ENCODE peak calls at places on chromosomes 2 and 18, in four cellular contexts. M, H, W and Q are unnamed samples.

GRCh38 chr18:51257150-51257549 is 59.7 kb upstream of the MEX3C start:
- DNase-seq in M (no peak), H (no peak), W (no peak), Q (no peak)

GRCh38 chr2:57434952-57435351 is 611.7 kb upstream of the VRK2 start:
- DNase-seq in M (no peak), H (no peak), W (no peak), Q (no peak)

GRCh38 chr2:55947759-55948158 is 24.2 kb upstream of the EFEMP1 start:
- DNase-seq in M (no peak), H (no peak), W (no peak), Q (no peak)

GRCh38 chr18:10391506-10391905 is 62.9 kb upstream of the APCDD1 start:
- DNase-seq in M (no peak), H (no peak), W (no peak), Q (no peak)

GRCh38 chr18:48290162-48290926 is 118.8 kb downstream of the ZBTB7C start:
- DNase-seq in M (no peak), H (no peak), W (no peak), Q (no peak)

GRCh38 chr2:233838251-233838650 is 16.1 kb downstream of the HJURP start:
- DNase-seq in M (no peak), H (no peak), W (no peak), Q (no peak)

GRCh38 chr18:31230495-31230894 is 67.8 kb upstream of the DSC1 start:
- DNase-seq in M (no peak), H (no peak), W (no peak), Q (no peak)

GRCh38 chr2:213251618-213252017 is 32.6 kb upstream of the SPAG16 start:
- DNase-seq in M (peak), H (peak), W (no peak), Q (no peak)

GRCh38 chr2:37676274-37676673 is 4.8 kb upstream of the CDC42EP3 start:
- DNase-seq in M (no peak), H (no peak), W (no peak), Q (no peak)

GRCh38 chr2:240778426-240778825 is 41.6 kb downstream of the KIF1A start:
- DNase-seq in M (no peak), H (no peak), W (no peak), Q (no peak)

GRCh38 chr2:236302555-236302954 is 38.3 kb upstream of the ASB18 start:
- DNase-seq in M (no peak), H (no peak), W (no peak), Q (no peak)

GRCh38 chr2:231711677-231712461 is 3.5 kb downstream of the PTMA start:
- DNase-seq in M (peak), H (no peak), W (peak), Q (peak)

GRCh38 chr2:189506514-189506976 is 65.3 kb downstream of the WDR75 start:
- DNase-seq in M (no peak), H (no peak), W (no peak), Q (no peak)

GRCh38 chr2:74430502-74430901 is 9.0 kb downstream of the WDR54 start:
- DNase-seq in M (no peak), H (no peak), W (no peak), Q (no peak)

GRCh38 chr2:214577769-214578168 is 166.9 kb downstream of the VWC2L start:
- DNase-seq in M (no peak), H (no peak), W (no peak), Q (no peak)

GRCh38 chr2:147352294-147352693 is 492.5 kb upstream of the ACVR2A start:
- DNase-seq in M (no peak), H (no peak), W (no peak), Q (no peak)

GRCh38 chr2:158999458-158999857 is 31.0 kb downstream of the TANC1 start:
- DNase-seq in M (no peak), H (no peak), W (no peak), Q (no peak)

GRCh38 chr2:110983130-110983529 is 137.6 kb upstream of the BCL2L11 start:
- DNase-seq in M (no peak), H (peak), W (no peak), Q (no peak)

GRCh38 chr2:1795842-1796580 is 51.7 kb upstream of the PXDN start:
- DNase-seq in M (no peak), H (no peak), W (no peak), Q (no peak)

GRCh38 chr2:174603280-174603679 is 5.7 kb upstream of the WIPF1 start:
- DNase-seq in M (peak), H (peak), W (no peak), Q (peak)

GRCh38 chr18:1015777-1016176 is 111.1 kb downstream of the ADCYAP1 start:
- DNase-seq in M (no peak), H (no peak), W (no peak), Q (no peak)

GRCh38 chr2:226031078-226031937 is 631.8 kb downstream of the NYAP2 start:
- DNase-seq in M (no peak), H (no peak), W (no peak), Q (no peak)

GRCh38 chr2:20665261-20666113 is 1.5 kb upstream of the GDF7 start:
- DNase-seq in M (no peak), H (no peak), W (no peak), Q (no peak)

GRCh38 chr2:74223941-74224770 is 25.7 kb downstream of the MTHFD2 start:
- DNase-seq in M (no peak), H (peak), W (no peak), Q (no peak)

GRCh38 chr2:46829240-46829970 is 86.2 kb downstream of the MCFD2 start:
- DNase-seq in M (no peak), H (no peak), W (no peak), Q (no peak)

GRCh38 chr18:76657911-76658475 is 163.0 kb upstream of the ZNF516 start:
- DNase-seq in M (no peak), H (no peak), W (no peak), Q (no peak)

GRCh38 chr2:60962534-60962933 is 55.0 kb upstream of the PEX13 start:
- DNase-seq in M (no peak), H (no peak), W (no peak), Q (no peak)

GRCh38 chr2:215617060-215617824 is 181.4 kb upstream of the FN1 start:
- DNase-seq in M (no peak), H (no peak), W (no peak), Q (no peak)

GRCh38 chr18:77671456-77672167 is 422.0 kb downstream of the GALR1 start:
- DNase-seq in M (peak), H (no peak), W (no peak), Q (no peak)

GRCh38 chr2:148794558-148794957 is 80.5 kb upstream of the KIF5C start:
- DNase-seq in M (no peak), H (no peak), W (no peak), Q (no peak)

GRCh38 chr2:222399038-222399783 is 25.1 kb upstream of the SGPP2 start:
- DNase-seq in M (no peak), H (no peak), W (no peak), Q (no peak)